ENCODE peak calls at places on chromosomes 13 and 19, in five cellular contexts. L is cardiac fibroblast, Y is heart right ventricle, J is mucosa of descending colon, Z is AG04449. B is an unnamed sample.

GRCh38 chr19:18321729-18322091 is 1.2 kb downstream of the LSM4 start:
- DNase-seq in Y (no peak), L (no peak), Z (no peak), J (no peak), B (peak)

GRCh38 chr19:35090795-35091214 is 24.8 kb upstream of the FXYD3 start:
- DNase-seq in L (no peak), Z (no peak), J (no peak), Y (no peak), B (no peak)

GRCh38 chr19:913080-913748 is at the start of gene R3HDM4:
- DNase-seq in Z (no peak), Y (peak), L (peak), J (peak), B (no peak)

GRCh38 chr19:30173593-30174356 is 198.4 kb upstream of the ZNF536 start:
- DNase-seq in Z (no peak), L (no peak), J (no peak), Y (no peak), B (no peak)

GRCh38 chr19:51094696-51095279 is 12.1 kb upstream of the KLK14 start:
- DNase-seq in Y (peak), L (peak), Z (no peak), J (no peak), B (no peak)

GRCh38 chr19:45630463-45630862 is 8.7 kb downstream of the EML2 start:
- DNase-seq in Z (peak), Y (no peak), L (peak), J (no peak), B (peak)

GRCh38 chr19:18514800-18515682 is 6.8 kb downstream of the ELL start:
- DNase-seq in Y (peak), L (peak), Z (no peak), J (peak), B (peak)

GRCh38 chr13:76973920-76974617 is 17.8 kb upstream of the CLN5 start:
- DNase-seq in Z (no peak), J (no peak), L (no peak), Y (no peak), B (no peak)

GRCh38 chr19:342801-343421 is 1.7 kb downstream of the MIER2 start:
- DNase-seq in Z (peak), L (peak), J (no peak), Y (peak), B (peak)

GRCh38 chr19:18594096-18594823 is 5.7 kb downstream of the REX1BD start:
- DNase-seq in L (peak), Z (no peak), Y (peak), J (peak), B (peak)

GRCh38 chr19:16801599-16801998 is 27.6 kb upstream of the SIN3B start:
- DNase-seq in Z (no peak), J (no peak), L (peak), Y (no peak), B (peak)
- TF ChIP-seq CTCF in Z (no peak), J (no peak), L (peak), Y (no peak), B (no peak)

DNA sequence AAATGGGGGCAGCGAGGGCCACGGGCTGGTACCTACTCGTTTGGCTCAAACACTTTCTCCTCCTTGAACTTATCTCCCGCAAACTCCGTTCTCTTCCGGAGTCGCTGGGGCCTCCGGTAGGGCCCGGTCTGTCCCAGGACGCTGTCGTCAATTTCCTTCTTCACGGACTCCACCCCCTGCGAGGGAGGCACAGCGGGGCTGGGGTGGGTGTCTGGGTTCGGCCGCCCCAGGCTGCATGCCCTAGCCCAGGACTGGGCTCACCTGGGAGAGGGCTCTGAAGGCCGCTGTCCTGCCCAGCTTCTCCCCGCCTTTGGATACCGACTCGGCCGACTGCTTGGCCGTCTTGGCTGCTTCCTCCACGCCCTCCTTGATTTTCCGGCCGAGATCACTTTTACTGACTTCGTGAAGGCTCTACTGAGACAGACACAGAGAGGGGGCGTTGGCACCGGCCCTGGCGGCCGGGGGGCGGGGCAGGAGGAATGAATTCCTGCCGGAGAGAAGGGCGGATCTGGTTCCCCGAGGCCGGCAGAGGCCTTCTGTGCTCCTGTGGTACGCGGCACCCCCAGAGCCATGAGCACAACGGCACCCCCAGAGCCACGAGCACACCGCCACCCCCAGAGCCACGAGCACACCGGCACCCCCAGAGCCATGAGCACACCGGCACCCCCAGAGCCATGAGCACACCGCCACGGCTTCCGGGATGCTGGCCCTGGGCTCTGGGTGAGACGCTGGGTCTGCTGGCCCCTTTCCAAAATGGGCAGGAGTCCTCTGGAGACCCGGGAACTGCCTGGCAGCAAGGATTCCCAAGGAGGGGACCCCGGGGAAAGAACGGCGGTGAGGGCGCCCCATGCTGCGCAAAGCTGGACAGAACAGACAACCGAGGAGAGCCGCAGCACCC is 8.1 kb upstream of the CTXN1 start:
- DNase-seq in Z (no peak), L (no peak), J (peak), Y (no peak), B (no peak)
- TF ChIP-seq CTCF in Z (no peak), L (no peak), J (no peak), Y (no peak), B (no peak)

GRCh38 chr13:51113186-51113881 is 2.3 kb upstream of the C13orf42 start:
- DNase-seq in L (no peak), Y (no peak), Z (no peak), J (no peak), B (no peak)
- TF ChIP-seq CTCF in L (no peak), Y (no peak), Z (no peak), J (no peak), B (no peak)

GRCh38 chr13:113209880-113210421 is 538 bp downstream of the CUL4A start:
- DNase-seq in Y (peak), J (peak), L (peak), Z (no peak), B (peak)
- TF ChIP-seq CTCF in Y (no peak), J (no peak), L (no peak), Z (no peak), B (no peak)

B was measured in astrocyte of the spinal cord.